ENCODE peak calls at places on chromosome 16, in five cellular contexts. T is left ventricle myocardium inferior, J is breast epithelium, E is colonic mucosa, O is epithelial cell of esophagus. G is an unnamed sample.

GRCh38 chr16:57194512-57194911 is 8.4 kb downstream of the RSPRY1 start:
- DNase-seq in E (no peak), J (no peak), O (peak), T (no peak), G (no peak)

GRCh38 chr16:30893744-30894539 is at the start of gene BCL7C:
- DNase-seq in J (peak), O (peak), T (peak), E (peak), G (peak)

GRCh38 chr16:19331794-19332193 is 46.3 kb downstream of the CLEC19A start:
- DNase-seq in T (no peak), E (no peak), J (no peak), O (no peak), G (no peak)

GRCh38 chr16:88781140-88782077 is 3.6 kb downstream of the PIEZO1 start:
- DNase-seq in O (no peak), E (no peak), J (no peak), T (no peak), G (no peak)

GRCh38 chr16:88578446-88579313 is 8.5 kb downstream of the ZC3H18 start:
- DNase-seq in T (no peak), O (no peak), J (no peak), E (no peak), G (no peak)

GRCh38 chr16:11155284-11155806 is 100.7 kb downstream of the SOCS1 start:
- DNase-seq in E (no peak), T (no peak), J (no peak), O (no peak), G (no peak)

GRCh38 chr16:14155572-14156213 is 84.6 kb downstream of the MRTFB start:
- DNase-seq in E (no peak), O (peak), J (no peak), T (no peak), G (no peak)

GRCh38 chr16:20202747-20203146 is 124.6 kb downstream of the GP2 start:
- DNase-seq in O (no peak), E (no peak), T (no peak), J (no peak), G (no peak)

GRCh38 chr16:5820472-5820871 is 722.9 kb upstream of the EEF2KMT start:
- DNase-seq in T (no peak), O (peak), J (no peak), E (no peak), G (no peak)

GRCh38 chr16:85235988-85236831 is 123.9 kb upstream of the CIBAR2 start:
- DNase-seq in T (peak), O (no peak), E (peak), J (no peak), G (no peak)

GRCh38 chr16:85239239-85239638 is 127.0 kb upstream of the CIBAR2 start:
- DNase-seq in O (no peak), T (no peak), J (no peak), E (no peak), G (no peak)

GRCh38 chr16:85239871-85240270 is 127.6 kb upstream of the CIBAR2 start:
- DNase-seq in J (no peak), T (no peak), E (no peak), O (no peak), G (no peak)

GRCh38 chr16:85237817-85238216 is 125.5 kb upstream of the CIBAR2 start:
- DNase-seq in O (no peak), T (no peak), J (no peak), E (no peak), G (no peak)

GRCh38 chr16:85238233-85238647 is 126.0 kb upstream of the CIBAR2 start:
- DNase-seq in E (peak), J (no peak), T (peak), O (no peak), G (no peak)
- TF ChIP-seq CTCF in E (no peak), J (no peak), T (no peak), O (no peak), G (peak)

GRCh38 chr16:67339453-67339852 is 12.8 kb downstream of the LRRC36 start:
- DNase-seq in E (no peak), T (no peak), J (no peak), O (peak), G (no peak)
- TF ChIP-seq CTCF in E (no peak), T (peak), J (no peak), O (no peak), G (no peak)

DNA sequence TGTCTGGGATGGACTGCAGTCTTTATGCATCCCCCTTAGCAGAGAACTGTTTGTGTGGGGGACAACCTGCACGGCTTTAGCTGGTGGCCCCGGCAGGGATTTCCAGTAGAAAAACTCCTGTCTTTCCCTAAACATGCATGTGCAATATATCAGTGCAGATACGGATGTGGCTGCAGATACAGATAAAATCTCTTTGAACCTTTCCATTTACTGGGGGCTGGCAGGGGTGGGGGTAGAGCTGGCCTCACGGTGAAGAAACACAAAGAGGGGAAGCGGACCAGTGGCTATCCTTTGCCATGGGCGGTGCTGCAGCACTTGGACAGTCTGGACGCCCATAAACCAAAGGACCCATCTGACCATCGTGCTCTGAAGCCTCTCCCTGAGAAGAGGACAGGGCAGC is 201.3 kb downstream of the ZFHX3 start:
- DNase-seq in J (no peak), O (no peak), E (no peak), T (no peak), G (no peak)
- TF ChIP-seq CTCF in J (no peak), O (no peak), E (no peak), T (no peak), G (no peak)

DNA sequence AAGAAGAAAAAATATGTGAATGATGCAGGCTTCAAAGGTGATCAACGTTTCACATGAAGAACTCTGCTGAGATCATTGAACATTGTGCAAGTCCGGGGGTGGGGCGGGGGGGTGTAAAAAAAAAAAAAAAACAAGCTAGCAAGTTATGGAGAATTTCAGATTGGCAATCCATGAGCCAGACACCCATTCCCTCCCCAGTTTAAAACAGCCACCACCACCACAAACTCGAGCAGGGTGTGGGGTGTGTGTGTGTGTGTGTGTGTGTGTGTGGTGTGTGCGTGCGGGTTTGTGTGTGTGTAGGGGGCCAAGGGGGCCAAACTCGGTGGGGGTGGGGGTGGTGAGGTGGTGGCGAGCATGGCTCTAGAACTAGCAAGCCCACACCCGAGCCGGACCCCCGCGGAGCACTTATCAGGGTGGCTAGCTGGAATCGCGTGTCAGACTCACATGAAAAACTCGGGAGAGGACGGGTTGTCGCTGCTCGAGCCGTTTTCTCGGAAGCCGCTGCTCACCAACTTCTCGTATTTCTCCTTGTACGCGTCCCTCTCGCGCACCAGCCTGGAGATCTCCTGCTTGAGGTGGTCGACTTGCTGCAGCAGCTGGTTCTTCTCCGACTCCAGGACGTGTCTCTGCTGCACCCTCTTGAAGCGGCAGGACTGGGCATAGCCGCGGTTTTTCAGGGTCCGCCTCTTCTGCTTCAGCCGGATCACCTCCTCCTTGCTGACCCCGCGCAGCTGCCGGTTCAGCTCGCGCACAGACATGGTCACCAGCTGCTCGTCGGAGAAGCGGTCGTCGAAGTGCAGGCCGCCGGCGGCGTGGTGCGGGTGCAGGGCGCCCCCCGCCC is 2.0 kb downstream of the MAF start:
- DNase-seq in J (peak), T (peak), O (peak), E (peak), G (peak)
- TF ChIP-seq CTCF in J (no peak), T (peak), O (peak), E (no peak), G (peak)

GRCh38 chr16:24562811-24563210 is 23.4 kb downstream of the RBBP6 start:
- DNase-seq in T (no peak), E (no peak), J (no peak), O (no peak), G (no peak)
- TF ChIP-seq CTCF in T (no peak), E (no peak), J (no peak), O (no peak), G (no peak)

GRCh38 chr16:2148714-2149629 is 547 bp downstream of the RAB26 start:
- DNase-seq in O (peak), E (peak), T (no peak), J (no peak), G (no peak)
- TF ChIP-seq CTCF in O (no peak), E (no peak), T (no peak), J (peak), G (peak)

DNA sequence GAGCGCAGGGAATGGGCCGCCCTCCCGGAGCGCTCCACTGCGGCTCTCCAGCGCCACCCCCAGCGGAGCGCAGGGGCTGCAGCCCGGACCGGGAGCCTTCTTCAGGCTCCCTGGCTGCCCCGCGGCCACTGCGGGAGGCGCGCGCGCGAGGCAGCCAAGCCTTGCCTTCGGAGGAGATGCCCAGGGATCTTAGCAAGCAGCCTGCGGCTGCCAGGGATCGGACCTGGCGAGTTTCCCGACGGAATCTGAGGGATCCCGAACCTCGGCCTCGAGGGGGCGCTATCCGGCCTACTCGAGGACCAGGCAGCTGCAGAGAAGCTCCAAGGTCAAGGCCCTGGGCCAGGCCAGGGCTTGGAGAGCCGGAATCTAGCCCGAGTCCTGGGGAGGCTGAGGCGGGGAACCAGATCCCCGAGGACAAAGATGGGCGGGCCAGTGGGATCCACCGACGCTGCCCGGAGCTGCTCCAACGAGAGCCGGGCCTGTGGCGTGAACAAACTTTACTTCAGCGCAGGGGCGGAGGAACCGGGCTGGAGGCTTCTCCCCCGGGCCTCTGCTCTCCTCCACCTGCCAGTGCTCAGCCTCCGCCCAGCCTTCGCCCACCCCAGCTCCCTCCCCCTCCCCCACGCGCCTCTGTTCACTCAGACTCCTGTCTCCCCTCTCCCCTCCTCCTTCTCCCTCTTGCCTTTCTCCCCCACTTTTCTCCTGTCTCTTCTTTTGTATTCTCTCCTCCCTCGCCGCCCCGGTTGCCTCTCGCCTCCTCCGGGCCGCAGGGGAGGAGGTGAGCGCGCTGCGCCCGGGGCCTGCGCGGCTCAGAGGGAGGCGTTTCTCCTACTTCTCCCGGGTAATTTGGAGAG is at the start of gene IRX6:
- DNase-seq in E (no peak), T (peak), O (peak), J (no peak), G (peak)
- TF ChIP-seq CTCF in E (no peak), T (peak), O (peak), J (peak), G (peak)

GRCh38 chr16:659618-660017 is 8.3 kb upstream of the RHOT2 start:
- DNase-seq in T (no peak), O (no peak), J (no peak), E (no peak), G (no peak)

GRCh38 chr16:657487-657886 is 8.3 kb downstream of the WDR90 start:
- DNase-seq in E (no peak), O (no peak), J (no peak), T (no peak), G (no peak)

GRCh38 chr16:660459-661183 is 7.3 kb upstream of the RHOT2 start:
- DNase-seq in E (peak), T (peak), O (peak), J (peak), G (no peak)

GRCh38 chr16:660132-660458 is 7.8 kb upstream of the RHOT2 start:
- DNase-seq in E (no peak), O (no peak), T (no peak), J (no peak), G (no peak)

DNA sequence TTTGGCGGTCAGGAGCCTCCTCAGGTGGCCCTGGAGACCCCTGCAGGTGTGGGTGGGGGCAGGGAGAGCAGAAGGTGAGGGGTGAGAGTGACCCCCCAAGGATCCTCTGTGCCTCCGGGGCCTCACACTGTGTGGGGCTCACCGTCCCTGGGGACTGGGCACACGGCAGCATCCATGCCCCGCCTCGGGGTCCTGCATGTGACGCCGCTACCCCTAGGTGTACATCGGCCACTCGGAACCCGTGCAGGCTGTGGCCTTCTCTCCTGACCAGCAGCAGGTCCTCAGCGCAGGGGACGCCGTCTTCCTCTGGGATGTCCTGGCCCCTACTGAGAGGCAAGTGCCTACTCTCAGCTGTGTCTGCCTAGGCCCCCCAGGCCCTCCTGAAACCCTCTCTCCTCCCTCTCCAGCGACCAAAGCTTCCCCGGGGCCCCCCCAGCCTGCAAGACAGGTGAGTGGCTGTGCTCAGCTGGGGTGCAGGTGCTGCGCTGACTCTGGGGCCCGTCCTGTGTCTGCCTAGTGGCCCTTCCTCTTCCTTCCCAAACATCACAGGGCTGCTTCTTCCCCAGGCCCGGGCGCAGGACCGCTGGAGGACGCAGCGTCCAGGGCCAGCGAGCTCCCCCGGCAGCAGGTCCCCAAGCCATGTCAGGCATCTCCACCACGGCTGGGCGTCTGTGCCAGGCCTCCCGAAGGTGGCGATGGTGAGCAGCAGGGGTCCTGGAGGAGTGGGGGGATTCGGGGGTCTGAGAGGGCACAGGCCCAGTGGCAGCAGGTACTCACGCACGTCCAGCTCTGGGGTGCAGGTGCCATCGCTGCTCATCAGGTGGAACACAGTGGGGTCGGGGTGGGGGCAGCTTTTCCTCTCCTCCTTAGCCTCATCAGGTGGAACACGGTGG is 9.0 kb upstream of the RHOT2 start:
- DNase-seq in O (no peak), T (no peak), E (no peak), J (no peak), G (no peak)
- TF ChIP-seq CTCF in O (no peak), T (no peak), E (no peak), J (no peak), G (peak)

GRCh38 chr16:23048164-23048563 is 101.1 kb downstream of the USP31 start:
- DNase-seq in O (no peak), T (no peak), E (no peak), J (no peak), G (no peak)
- TF ChIP-seq CTCF in O (no peak), T (no peak), E (no peak), J (no peak), G (peak)

GRCh38 chr16:62041401-62041800 is 5.2 kb upstream of the CDH8 start:
- DNase-seq in O (peak), T (no peak), E (no peak), J (no peak), G (no peak)
- TF ChIP-seq CTCF in O (peak), T (peak), E (no peak), J (no peak), G (peak)

G was measured in type B pancreatic cell.